ENCODE peak calls at places on chromosomes 2 and 18, in four cellular contexts. One of them, this sample, is unnamed. For H3K36me3 and H3K4me1, the result is how much of the 10 kb centered on the place peaks cover.

GRCh38 chr2:105576440-105577241 is 168.1 kb upstream of the NCK2 start:
- DNase-seq in lower lobe of right lung: no peak
- DNase-seq in SJSA1: no peak
- DNase-seq in upper lobe of right lung: no peak
- DNase-seq in this sample: peak

GRCh38 chr18:5759169-5759568 is 136.2 kb downstream of the TMEM200C start:
- DNase-seq in lower lobe of right lung: no peak
- DNase-seq in SJSA1: no peak
- DNase-seq in upper lobe of right lung: no peak
- DNase-seq in this sample: peak

GRCh38 chr2:11865378-11865777 is 118.9 kb downstream of the LPIN1 start:
- DNase-seq in lower lobe of right lung: no peak
- DNase-seq in SJSA1: no peak
- DNase-seq in upper lobe of right lung: no peak
- DNase-seq in this sample: no peak

GRCh38 chr18:58784601-58785137 is 80.0 kb upstream of the ZNF532 start:
- DNase-seq in lower lobe of right lung: no peak
- DNase-seq in SJSA1: peak
- DNase-seq in upper lobe of right lung: no peak
- DNase-seq in this sample: peak

GRCh38 chr2:96247009-96247408 is 18.8 kb downstream of the TMEM127 start:
- DNase-seq in lower lobe of right lung: peak
- DNase-seq in SJSA1: no peak
- DNase-seq in upper lobe of right lung: no peak
- DNase-seq in this sample: no peak

GRCh38 chr2:159073256-159073655 is 104.8 kb downstream of the TANC1 start:
- DNase-seq in lower lobe of right lung: no peak
- DNase-seq in SJSA1: no peak
- DNase-seq in upper lobe of right lung: no peak
- DNase-seq in this sample: no peak

GRCh38 chr2:216620806-216621205 is 12.4 kb upstream of the IGFBP2 start:
- DNase-seq in lower lobe of right lung: no peak
- DNase-seq in SJSA1: no peak
- DNase-seq in upper lobe of right lung: no peak
- DNase-seq in this sample: no peak

GRCh38 chr18:24212939-24213338 is 74.1 kb downstream of the CABYR start:
- DNase-seq in lower lobe of right lung: no peak
- DNase-seq in SJSA1: peak
- DNase-seq in upper lobe of right lung: no peak
- DNase-seq in this sample: no peak

GRCh38 chr2:218802595-218802994 is 20.6 kb downstream of the CYP27A1 start:
- DNase-seq in lower lobe of right lung: no peak
- DNase-seq in SJSA1: no peak
- DNase-seq in upper lobe of right lung: no peak
- DNase-seq in this sample: no peak

GRCh38 chr2:46277470-46278190 is 19.6 kb upstream of the EPAS1 start:
- DNase-seq in lower lobe of right lung: no peak
- DNase-seq in SJSA1: no peak
- DNase-seq in upper lobe of right lung: no peak
- DNase-seq in this sample: peak

GRCh38 chr2:36246320-36246990 is 109.1 kb upstream of the CRIM1 start:
- DNase-seq in lower lobe of right lung: no peak
- DNase-seq in SJSA1: no peak
- DNase-seq in upper lobe of right lung: no peak
- DNase-seq in this sample: no peak

GRCh38 chr2:126700677-126701076 is 44.7 kb downstream of the GYPC start:
- DNase-seq in lower lobe of right lung: no peak
- DNase-seq in SJSA1: no peak
- DNase-seq in upper lobe of right lung: no peak
- DNase-seq in this sample: peak

GRCh38 chr18:9094307-9095226 is 7.9 kb upstream of the NDUFV2 start:
- DNase-seq in lower lobe of right lung: no peak
- DNase-seq in SJSA1: peak
- DNase-seq in upper lobe of right lung: no peak
- DNase-seq in this sample: no peak

GRCh38 chr18:74173434-74173750 is 25.1 kb downstream of the TIMM21 start:
- DNase-seq in lower lobe of right lung: no peak
- DNase-seq in SJSA1: no peak
- DNase-seq in upper lobe of right lung: no peak
- DNase-seq in this sample: no peak

GRCh38 chr2:53970095-53970897 is 497 bp downstream of the PSME4 start:
- DNase-seq in lower lobe of right lung: peak
- DNase-seq in SJSA1: peak
- DNase-seq in upper lobe of right lung: no peak
- DNase-seq in this sample: peak

DNA sequence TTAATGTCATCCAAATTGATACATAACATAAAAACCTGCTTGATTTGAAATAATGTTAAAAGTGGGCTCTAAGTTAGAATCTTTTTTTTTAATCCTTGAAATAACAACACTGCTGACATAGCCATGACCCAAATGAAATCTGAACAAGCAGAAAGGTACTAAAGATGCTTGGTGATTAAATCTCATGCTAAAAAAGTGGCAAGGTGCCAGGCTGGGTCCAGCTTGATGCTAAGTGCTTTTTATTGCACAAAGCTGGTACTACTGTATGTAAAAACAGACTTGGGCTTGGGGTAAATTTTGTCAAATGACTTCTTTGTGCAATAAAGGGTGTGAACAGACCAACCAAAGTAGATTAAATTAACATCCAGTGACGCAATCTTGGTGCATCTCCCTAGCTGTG is 13.4 kb downstream of the BCL11A start:
- DNase-seq in lower lobe of right lung: no peak
- DNase-seq in SJSA1: no peak
- DNase-seq in upper lobe of right lung: no peak
- DNase-seq in this sample: no peak
- H3K36me3 ChIP-seq in lower lobe of right lung: under half
- H3K36me3 ChIP-seq in SJSA1: under half
- H3K36me3 ChIP-seq in upper lobe of right lung: under half
- H3K36me3 ChIP-seq in this sample: under half

GRCh38 chr2:191679818-191680600 is 2.1 kb downstream of the NABP1 start:
- DNase-seq in lower lobe of right lung: no peak
- DNase-seq in SJSA1: no peak
- DNase-seq in upper lobe of right lung: no peak
- DNase-seq in this sample: no peak
- H3K27ac ChIP-seq in lower lobe of right lung: peak
- H3K27ac ChIP-seq in SJSA1: peak
- H3K27ac ChIP-seq in upper lobe of right lung: peak
- H3K27ac ChIP-seq in this sample: no peak

GRCh38 chr18:57435851-57436192 is 648 bp downstream of the ONECUT2 start:
- DNase-seq in lower lobe of right lung: no peak
- DNase-seq in SJSA1: no peak
- DNase-seq in upper lobe of right lung: no peak
- DNase-seq in this sample: no peak
- H3K4me1 ChIP-seq in lower lobe of right lung: under half
- H3K4me1 ChIP-seq in SJSA1: under half
- H3K4me1 ChIP-seq in upper lobe of right lung: under half
- H3K4me1 ChIP-seq in this sample: under half

GRCh38 chr2:223897669-223898314 is 47.3 kb downstream of the WDFY1 start:
- DNase-seq in lower lobe of right lung: no peak
- DNase-seq in SJSA1: no peak
- DNase-seq in upper lobe of right lung: no peak
- DNase-seq in this sample: no peak

GRCh38 chr2:223894009-223894408 is 51.1 kb downstream of the WDFY1 start:
- DNase-seq in lower lobe of right lung: no peak
- DNase-seq in SJSA1: no peak
- DNase-seq in upper lobe of right lung: no peak
- DNase-seq in this sample: no peak

GRCh38 chr2:223896751-223897320 is 48.3 kb downstream of the WDFY1 start:
- DNase-seq in lower lobe of right lung: no peak
- DNase-seq in SJSA1: no peak
- DNase-seq in upper lobe of right lung: no peak
- DNase-seq in this sample: no peak

GRCh38 chr2:223900066-223900465 is 45.1 kb downstream of the WDFY1 start:
- DNase-seq in lower lobe of right lung: no peak
- DNase-seq in SJSA1: no peak
- DNase-seq in upper lobe of right lung: no peak
- DNase-seq in this sample: no peak

DNA sequence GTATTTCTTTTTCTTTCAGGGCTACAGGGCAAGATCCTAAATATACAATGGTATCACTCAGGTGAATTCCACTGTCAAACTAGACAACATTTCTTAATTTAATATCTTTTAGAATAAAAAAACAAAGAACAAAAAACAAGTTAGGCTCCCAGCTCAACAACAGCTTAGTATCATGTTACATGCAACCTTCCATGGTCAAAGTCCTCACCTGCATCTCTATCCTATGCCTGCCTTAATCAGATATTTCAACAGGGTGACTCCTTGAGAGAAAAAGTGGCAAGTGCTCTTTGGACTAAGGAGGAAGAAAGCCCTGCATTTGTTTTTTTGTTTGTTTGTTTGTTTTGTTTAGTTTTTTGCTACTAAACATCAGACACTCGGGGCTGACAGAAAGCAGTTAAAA is 50.2 kb downstream of the WDFY1 start:
- DNase-seq in lower lobe of right lung: no peak
- DNase-seq in SJSA1: no peak
- DNase-seq in upper lobe of right lung: no peak
- DNase-seq in this sample: no peak
- H3K36me3 ChIP-seq in lower lobe of right lung: half or more
- H3K36me3 ChIP-seq in SJSA1: half or more
- H3K36me3 ChIP-seq in upper lobe of right lung: half or more
- H3K36me3 ChIP-seq in this sample: half or more

This sample was measured in endodermal cell.